ENCODE peak calls at places on chromosomes 12 and 14, in four cellular contexts. One of them, this sample, is unnamed.

GRCh38 chr14:78022059-78022458 is 148.1 kb upstream of the NRXN3 start:
- DNase-seq in endothelial cell of umbilical vein: peak; percentile 44
- DNase-seq in mesenchymal stem cell: no peak
- DNase-seq in upper lobe of right lung: peak; percentile 80
- DNase-seq in this sample: peak; percentile 22

GRCh38 chr12:108856428-108857157 is 790 bp downstream of the SSH1 start:
- DNase-seq in mesenchymal stem cell: peak; percentile 97
- DNase-seq in upper lobe of right lung: peak; percentile 88
- DNase-seq in endothelial cell of umbilical vein: peak; percentile 49
- DNase-seq in this sample: peak; percentile 83

GRCh38 chr12:112479413-112479812 is 60.7 kb downstream of the PTPN11 start:
- DNase-seq in upper lobe of right lung: no peak
- DNase-seq in mesenchymal stem cell: no peak
- DNase-seq in endothelial cell of umbilical vein: no peak
- DNase-seq in this sample: no peak

GRCh38 chr12:123519151-123520001 is 14.1 kb downstream of the RILPL1 start:
- DNase-seq in endothelial cell of umbilical vein: peak; percentile 52
- DNase-seq in mesenchymal stem cell: peak; percentile 78
- DNase-seq in upper lobe of right lung: peak; percentile 82
- DNase-seq in this sample: peak; percentile 75

GRCh38 chr14:81927069-81927468 is 393.4 kb upstream of the SEL1L start:
- DNase-seq in upper lobe of right lung: no peak
- DNase-seq in mesenchymal stem cell: no peak
- DNase-seq in endothelial cell of umbilical vein: no peak
- DNase-seq in this sample: no peak

GRCh38 chr12:23817345-23817744 is 132.1 kb downstream of the SOX5 start:
- DNase-seq in upper lobe of right lung: no peak
- DNase-seq in mesenchymal stem cell: no peak
- DNase-seq in endothelial cell of umbilical vein: no peak
- DNase-seq in this sample: no peak

GRCh38 chr14:100535287-100536131 is 51.7 kb downstream of the BEGAIN start:
- DNase-seq in endothelial cell of umbilical vein: no peak
- DNase-seq in mesenchymal stem cell: no peak
- DNase-seq in upper lobe of right lung: peak; percentile 46
- DNase-seq in this sample: peak; percentile 9

GRCh38 chr12:95096852-95097251 is 23.4 kb upstream of the NR2C1 start:
- DNase-seq in mesenchymal stem cell: no peak
- DNase-seq in upper lobe of right lung: no peak
- DNase-seq in endothelial cell of umbilical vein: no peak
- DNase-seq in this sample: no peak

GRCh38 chr12:67475725-67476124 is 172.8 kb upstream of the DYRK2 start:
- DNase-seq in mesenchymal stem cell: no peak
- DNase-seq in upper lobe of right lung: no peak
- DNase-seq in endothelial cell of umbilical vein: no peak
- DNase-seq in this sample: no peak

GRCh38 chr14:24995016-24995415 is 54.9 kb downstream of the STXBP6 start:
- DNase-seq in endothelial cell of umbilical vein: no peak
- DNase-seq in mesenchymal stem cell: no peak
- DNase-seq in upper lobe of right lung: no peak
- DNase-seq in this sample: no peak

GRCh38 chr12:68924546-68924945 is 8.4 kb downstream of the CPM start:
- DNase-seq in upper lobe of right lung: no peak
- DNase-seq in mesenchymal stem cell: no peak
- DNase-seq in endothelial cell of umbilical vein: no peak
- DNase-seq in this sample: no peak

GRCh38 chr12:102462386-102462785 is 18.0 kb downstream of the IGF1 start:
- DNase-seq in endothelial cell of umbilical vein: no peak
- DNase-seq in upper lobe of right lung: no peak
- DNase-seq in mesenchymal stem cell: no peak
- DNase-seq in this sample: no peak

GRCh38 chr12:113396828-113397496 is 6.7 kb downstream of the SDS start:
- DNase-seq in mesenchymal stem cell: no peak
- DNase-seq in endothelial cell of umbilical vein: no peak
- DNase-seq in upper lobe of right lung: no peak
- DNase-seq in this sample: no peak

GRCh38 chr14:55370883-55371455 is 40.7 kb downstream of the ATG14 start:
- DNase-seq in mesenchymal stem cell: no peak
- DNase-seq in upper lobe of right lung: no peak
- DNase-seq in endothelial cell of umbilical vein: no peak
- DNase-seq in this sample: no peak

GRCh38 chr12:87121908-87122307 is 865.7 kb upstream of the MGAT4C start:
- DNase-seq in endothelial cell of umbilical vein: no peak
- DNase-seq in mesenchymal stem cell: no peak
- DNase-seq in upper lobe of right lung: no peak
- DNase-seq in this sample: no peak

GRCh38 chr12:76014007-76014406 is 17.6 kb downstream of the PHLDA1 start:
- DNase-seq in endothelial cell of umbilical vein: no peak
- DNase-seq in mesenchymal stem cell: no peak
- DNase-seq in upper lobe of right lung: no peak
- DNase-seq in this sample: no peak

GRCh38 chr12:90978117-90978770 is 23.3 kb upstream of the CCER1 start:
- DNase-seq in upper lobe of right lung: no peak
- DNase-seq in mesenchymal stem cell: peak; percentile 83
- DNase-seq in endothelial cell of umbilical vein: peak; percentile 70
- DNase-seq in this sample: no peak

GRCh38 chr14:50835280-50835679 is 4.3 kb upstream of the NIN start:
- DNase-seq in upper lobe of right lung: no peak
- DNase-seq in mesenchymal stem cell: no peak
- DNase-seq in endothelial cell of umbilical vein: no peak
- DNase-seq in this sample: no peak

GRCh38 chr12:107288414-107289125 is 195.2 kb upstream of the CRY1 start:
- DNase-seq in mesenchymal stem cell: no peak
- DNase-seq in endothelial cell of umbilical vein: no peak
- DNase-seq in upper lobe of right lung: no peak
- DNase-seq in this sample: no peak

GRCh38 chr12:62933220-62933870 is 1.6 kb downstream of the PPM1H start:
- DNase-seq in endothelial cell of umbilical vein: peak; percentile 24
- DNase-seq in upper lobe of right lung: no peak
- DNase-seq in mesenchymal stem cell: no peak
- DNase-seq in this sample: peak; percentile 36

GRCh38 chr12:57810450-57810849 is 8.1 kb downstream of the AVIL start:
- DNase-seq in mesenchymal stem cell: no peak
- DNase-seq in upper lobe of right lung: no peak
- DNase-seq in endothelial cell of umbilical vein: no peak
- DNase-seq in this sample: no peak

GRCh38 chr12:12181516-12181915 is 85.3 kb downstream of the LRP6 start:
- DNase-seq in mesenchymal stem cell: no peak
- DNase-seq in upper lobe of right lung: no peak
- DNase-seq in endothelial cell of umbilical vein: peak; percentile 61
- DNase-seq in this sample: no peak

GRCh38 chr14:64060648-64061096 is 207.9 kb downstream of the SYNE2 start:
- DNase-seq in upper lobe of right lung: no peak
- DNase-seq in mesenchymal stem cell: no peak
- DNase-seq in endothelial cell of umbilical vein: peak; percentile 10
- DNase-seq in this sample: no peak

GRCh38 chr12:117860111-117860510 is 108.7 kb downstream of the KSR2 start:
- DNase-seq in endothelial cell of umbilical vein: no peak
- DNase-seq in upper lobe of right lung: no peak
- DNase-seq in mesenchymal stem cell: no peak
- DNase-seq in this sample: no peak

GRCh38 chr12:76264617-76265016 is 83.6 kb downstream of the BBS10 start:
- DNase-seq in mesenchymal stem cell: peak; percentile 59
- DNase-seq in endothelial cell of umbilical vein: peak; percentile 14
- DNase-seq in upper lobe of right lung: no peak
- DNase-seq in this sample: no peak

GRCh38 chr12:100716949-100717732 is 77.4 kb upstream of the ANO4 start:
- DNase-seq in endothelial cell of umbilical vein: no peak
- DNase-seq in upper lobe of right lung: no peak
- DNase-seq in mesenchymal stem cell: peak; percentile 52
- DNase-seq in this sample: no peak

GRCh38 chr14:23406244-23406643 is 1.8 kb downstream of the MYH6 start:
- DNase-seq in upper lobe of right lung: no peak
- DNase-seq in endothelial cell of umbilical vein: no peak
- DNase-seq in mesenchymal stem cell: no peak
- DNase-seq in this sample: peak; percentile 14

GRCh38 chr12:118830251-118830650 is 151.1 kb upstream of the SRRM4 start:
- DNase-seq in endothelial cell of umbilical vein: no peak
- DNase-seq in upper lobe of right lung: no peak
- DNase-seq in mesenchymal stem cell: no peak
- DNase-seq in this sample: no peak

GRCh38 chr12:52903855-52904508 is 894 bp downstream of the KRT8 start:
- DNase-seq in upper lobe of right lung: peak; percentile 86
- DNase-seq in endothelial cell of umbilical vein: peak; percentile 68
- DNase-seq in mesenchymal stem cell: peak; percentile 75
- DNase-seq in this sample: peak; percentile 31
- H3K4me3 ChIP-seq in upper lobe of right lung: peak overlapping the region; percentile 55
- H3K4me3 ChIP-seq in endothelial cell of umbilical vein: peak overlapping the region; percentile 44
- H3K4me3 ChIP-seq in mesenchymal stem cell: no peak overlapping the region
- H3K4me3 ChIP-seq in this sample: peak overlapping the region; percentile 67

DNA sequence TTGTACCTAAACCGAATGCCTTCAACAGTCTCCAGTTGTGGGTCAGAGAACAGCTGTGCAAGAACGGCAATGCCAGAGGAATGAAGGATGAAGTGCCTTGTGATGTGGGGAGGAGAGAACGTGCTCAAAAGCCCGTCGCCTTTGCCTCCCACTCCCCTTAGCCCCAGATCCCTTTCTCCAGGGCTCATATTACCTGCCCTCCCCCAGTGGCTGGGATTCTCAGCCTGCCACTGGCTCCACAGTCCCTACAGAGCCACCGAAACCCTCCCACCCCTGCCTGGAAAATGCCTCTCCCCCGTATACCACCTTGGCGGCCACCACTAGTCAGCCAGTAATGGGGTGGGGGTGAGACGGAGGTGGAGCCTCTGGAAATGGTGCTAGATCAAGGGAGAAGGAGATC is 158.5 kb downstream of the ZFP36L1 start:
- DNase-seq in mesenchymal stem cell: no peak
- DNase-seq in endothelial cell of umbilical vein: no peak
- DNase-seq in upper lobe of right lung: peak; percentile 21
- DNase-seq in this sample: no peak
- H3K4me1 ChIP-seq in mesenchymal stem cell: peaks cover 3% of the 10 kb centered on the region
- H3K4me1 ChIP-seq in endothelial cell of umbilical vein: peaks cover 7% of the 10 kb centered on the region
- H3K4me1 ChIP-seq in upper lobe of right lung: peaks cover 38% of the 10 kb centered on the region
- H3K4me1 ChIP-seq in this sample: peaks cover 68% of the 10 kb centered on the region

DNA sequence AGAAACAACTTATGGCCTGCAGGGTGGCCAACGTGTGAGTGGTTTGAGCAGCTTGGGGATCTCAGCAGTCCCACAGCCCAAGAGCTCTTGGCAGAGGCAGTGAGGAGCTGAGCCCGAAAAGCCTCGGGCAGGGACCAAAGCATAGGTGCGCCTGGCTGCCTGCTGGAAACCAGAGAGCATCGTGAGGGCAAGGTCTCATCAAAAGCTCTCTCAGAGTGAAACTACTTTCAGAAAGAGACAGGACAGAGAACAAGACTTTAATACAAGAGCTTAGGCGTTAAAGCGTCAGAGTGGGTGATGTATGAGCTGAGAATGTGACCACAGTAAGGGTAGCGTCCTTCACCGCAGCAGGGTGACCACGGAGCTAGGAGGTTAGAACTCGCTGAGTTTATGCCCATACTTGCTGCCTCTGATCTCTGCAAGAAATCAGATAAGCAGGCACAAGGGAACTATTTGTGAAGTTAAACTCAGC is 30.8 kb downstream of the LGMN start:
- DNase-seq in mesenchymal stem cell: peak; percentile 41
- DNase-seq in upper lobe of right lung: no peak
- DNase-seq in endothelial cell of umbilical vein: no peak
- DNase-seq in this sample: no peak
- H3K27ac ChIP-seq in mesenchymal stem cell: no peak overlapping the region
- H3K27ac ChIP-seq in upper lobe of right lung: no peak overlapping the region
- H3K27ac ChIP-seq in endothelial cell of umbilical vein: no peak overlapping the region
- H3K27ac ChIP-seq in this sample: peak overlapping the region; percentile 17

GRCh38 chr14:54257424-54257823 is 139.4 kb upstream of the CDKN3 start:
- DNase-seq in mesenchymal stem cell: no peak
- DNase-seq in endothelial cell of umbilical vein: no peak
- DNase-seq in upper lobe of right lung: no peak
- DNase-seq in this sample: no peak

GRCh38 chr14:54252072-54252730 is 144.6 kb upstream of the CDKN3 start:
- DNase-seq in endothelial cell of umbilical vein: no peak
- DNase-seq in mesenchymal stem cell: peak; percentile 63
- DNase-seq in upper lobe of right lung: no peak
- DNase-seq in this sample: no peak

GRCh38 chr14:54256156-54256555 is 140.7 kb upstream of the CDKN3 start:
- DNase-seq in endothelial cell of umbilical vein: no peak
- DNase-seq in mesenchymal stem cell: no peak
- DNase-seq in upper lobe of right lung: no peak
- DNase-seq in this sample: no peak

GRCh38 chr14:54251356-54251755 is 145.5 kb upstream of the CDKN3 start:
- DNase-seq in upper lobe of right lung: no peak
- DNase-seq in endothelial cell of umbilical vein: no peak
- DNase-seq in mesenchymal stem cell: no peak
- DNase-seq in this sample: no peak

GRCh38 chr14:54253195-54253947 is 143.4 kb upstream of the CDKN3 start:
- DNase-seq in endothelial cell of umbilical vein: peak; percentile 61
- DNase-seq in mesenchymal stem cell: peak; percentile 80
- DNase-seq in upper lobe of right lung: no peak
- DNase-seq in this sample: no peak
- H3K4me3 ChIP-seq in endothelial cell of umbilical vein: no peak overlapping the region
- H3K4me3 ChIP-seq in mesenchymal stem cell: no peak overlapping the region
- H3K4me3 ChIP-seq in upper lobe of right lung: no peak overlapping the region
- H3K4me3 ChIP-seq in this sample: no peak overlapping the region

GRCh38 chr12:27194644-27195043 is 49.4 kb upstream of the STK38L start:
- DNase-seq in mesenchymal stem cell: no peak
- DNase-seq in endothelial cell of umbilical vein: no peak
- DNase-seq in upper lobe of right lung: no peak
- DNase-seq in this sample: no peak
- H3K4me1 ChIP-seq in mesenchymal stem cell: peaks cover 1% of the 10 kb centered on the region
- H3K4me1 ChIP-seq in endothelial cell of umbilical vein: peaks cover 2% of the 10 kb centered on the region
- H3K4me1 ChIP-seq in upper lobe of right lung: peaks cover 3% of the 10 kb centered on the region
- H3K4me1 ChIP-seq in this sample: peaks cover 46% of the 10 kb centered on the region

GRCh38 chr12:53939141-53940108 is 794 bp downstream of the HOXC13 start:
- DNase-seq in endothelial cell of umbilical vein: no peak
- DNase-seq in mesenchymal stem cell: peak; percentile 29
- DNase-seq in upper lobe of right lung: no peak
- DNase-seq in this sample: no peak
- H3K27ac ChIP-seq in endothelial cell of umbilical vein: no peak overlapping the region
- H3K27ac ChIP-seq in mesenchymal stem cell: no peak overlapping the region
- H3K27ac ChIP-seq in upper lobe of right lung: no peak overlapping the region
- H3K27ac ChIP-seq in this sample: no peak overlapping the region